ENCODE peak calls at places on chromosome 12, in nine cellular contexts. L is astrocyte of the cerebellum, M is glomerular endothelial cell, I is SK-N-SH, H is DMS 273 treated with DMSO at 0.1 percent for 48 hours, Z is astrocyte of the spinal cord, P is B cell, W is lower lobe of right lung, T is A172. F is an unnamed sample.

GRCh38 chr12:116319851-116320621 is 42.5 kb upstream of the MED13L start:
- DNase-seq in H (no peak), T (peak), W (no peak), L (peak), I (peak), P (no peak), M (no peak), Z (peak), F (peak)

GRCh38 chr12:29505078-29505477 is 7.6 kb upstream of the OVCH1 start:
- DNase-seq in H (no peak), I (no peak), M (no peak), L (no peak), T (no peak), Z (no peak), W (no peak), P (no peak), F (no peak)

GRCh38 chr12:115404761-115405470 is 720.9 kb upstream of the TBX3 start:
- DNase-seq in Z (peak), H (no peak), M (peak), L (peak), W (no peak), I (no peak), T (peak), P (no peak), F (no peak)

GRCh38 chr12:111297703-111298426 is 71.0 kb downstream of the PHETA1 start:
- DNase-seq in H (no peak), T (no peak), M (no peak), W (no peak), L (no peak), I (peak), Z (no peak), P (no peak), F (no peak)

GRCh38 chr12:7131502-7131866 is 1.3 kb downstream of the CLSTN3 start:
- DNase-seq in L (no peak), P (no peak), T (no peak), I (peak), W (no peak), Z (no peak), H (no peak), M (no peak), F (no peak)

GRCh38 chr12:50085615-50085928 is 430 bp downstream of the SMARCD1 start:
- DNase-seq in H (no peak), T (no peak), I (no peak), L (no peak), Z (no peak), P (peak), M (no peak), W (no peak), F (no peak)

GRCh38 chr12:89414851-89415250 is 62.5 kb upstream of the DUSP6 start:
- DNase-seq in L (peak), H (no peak), M (no peak), W (no peak), I (no peak), T (no peak), Z (peak), P (no peak), F (no peak)

GRCh38 chr12:49636574-49636973 is 13.2 kb downstream of the PRPF40B start:
- DNase-seq in P (no peak), Z (no peak), I (no peak), H (no peak), M (no peak), L (no peak), T (no peak), W (no peak), F (no peak)

GRCh38 chr12:47071241-47071852 is 8.1 kb upstream of the PCED1B start:
- DNase-seq in I (no peak), M (no peak), P (no peak), H (no peak), Z (no peak), L (no peak), T (no peak), W (no peak), F (no peak)

GRCh38 chr12:32191445-32191844 is 84.8 kb downstream of the BICD1 start:
- DNase-seq in W (no peak), L (no peak), H (no peak), P (no peak), M (no peak), I (no peak), T (no peak), Z (no peak), F (no peak)

GRCh38 chr12:106030210-106031175 is 108.3 kb downstream of the NUAK1 start:
- DNase-seq in L (peak), W (no peak), I (peak), H (no peak), P (no peak), T (peak), Z (peak), M (no peak), F (no peak)

GRCh38 chr12:119592232-119592631 is 1.3 kb upstream of the TMEM233 start:
- DNase-seq in P (no peak), M (no peak), H (no peak), Z (peak), T (peak), L (no peak), W (no peak), I (peak), F (no peak)

GRCh38 chr12:67048371-67048770 is 220.8 kb upstream of the CAND1 start:
- DNase-seq in M (no peak), H (no peak), L (no peak), T (no peak), I (no peak), W (no peak), P (no peak), Z (no peak), F (no peak)

GRCh38 chr12:113297621-113298471 is 37.1 kb downstream of the SLC8B1 start:
- DNase-seq in Z (no peak), W (no peak), T (no peak), H (no peak), I (no peak), L (no peak), P (no peak), M (no peak), F (no peak)

GRCh38 chr12:109951136-109951535 is 45.0 kb downstream of the GIT2 start:
- DNase-seq in P (no peak), I (no peak), T (peak), W (no peak), Z (peak), L (peak), M (no peak), H (no peak), F (no peak)

GRCh38 chr12:131176266-131176665 is 222.6 kb downstream of the ADGRD1 start:
- DNase-seq in Z (no peak), T (no peak), M (no peak), P (no peak), H (no peak), W (no peak), L (no peak), I (no peak), F (no peak)

GRCh38 chr12:123807670-123808069 is 45.6 kb downstream of the DNAH10 start:
- DNase-seq in H (no peak), T (peak), I (peak), W (no peak), P (no peak), Z (no peak), L (no peak), M (no peak), F (no peak)

GRCh38 chr12:94560416-94561221 is 89.7 kb downstream of the TMCC3 start:
- DNase-seq in Z (peak), I (no peak), P (peak), W (no peak), M (no peak), H (no peak), L (peak), T (peak), F (peak)

GRCh38 chr12:88339254-88339949 is 197.3 kb downstream of the TMTC3 start:
- DNase-seq in M (no peak), T (peak), I (no peak), W (no peak), H (no peak), P (no peak), L (peak), Z (peak), F (no peak)

GRCh38 chr12:62250671-62251608 is 9.3 kb upstream of the USP15 start:
- DNase-seq in P (no peak), Z (no peak), M (no peak), L (no peak), W (no peak), I (no peak), T (no peak), H (no peak), F (no peak)

GRCh38 chr12:112977641-112978040 is 678 bp upstream of the OAS2 start:
- DNase-seq in H (no peak), M (no peak), P (no peak), W (no peak), L (no peak), T (no peak), Z (no peak), I (no peak), F (no peak)

GRCh38 chr12:109467978-109468676 is 9.0 kb downstream of the KCTD10 start:
- DNase-seq in P (no peak), L (no peak), M (no peak), T (peak), W (peak), Z (no peak), H (no peak), I (no peak), F (no peak)

GRCh38 chr12:75853621-75854020 is 178.0 kb downstream of the PHLDA1 start:
- DNase-seq in H (no peak), M (no peak), L (no peak), T (no peak), P (no peak), Z (no peak), W (no peak), I (peak), F (no peak)

GRCh38 chr12:132190012-132190755 is 45.9 kb downstream of the NOC4L start:
- DNase-seq in I (no peak), H (no peak), M (no peak), Z (no peak), W (no peak), T (no peak), L (no peak), P (no peak), F (no peak)

GRCh38 chr12:991350-992278 is 591 bp downstream of the ERC1 start:
- DNase-seq in Z (peak), M (no peak), L (no peak), W (no peak), T (peak), P (no peak), H (no peak), I (peak), F (no peak)

GRCh38 chr12:43011383-43011926 is 421.9 kb upstream of the PRICKLE1 start:
- DNase-seq in L (no peak), I (no peak), H (no peak), Z (no peak), W (no peak), M (no peak), P (no peak), T (no peak), F (no peak)

GRCh38 chr12:103901518-103902173 is 28.6 kb upstream of the HSP90B1 start:
- DNase-seq in M (no peak), L (no peak), I (no peak), H (no peak), P (no peak), T (no peak), W (no peak), Z (no peak), F (no peak)

GRCh38 chr12:6230321-6231110 is 30.3 kb downstream of the CD9 start:
- DNase-seq in P (peak), T (no peak), M (no peak), Z (peak), L (peak), I (no peak), H (no peak), W (peak), F (no peak)

GRCh38 chr12:89468648-89469326 is 55.8 kb downstream of the GALNT4 start:
- DNase-seq in L (no peak), H (no peak), I (no peak), W (no peak), P (no peak), Z (no peak), M (no peak), T (no peak), F (no peak)

GRCh38 chr12:462936-463705 is 3.4 kb downstream of the B4GALNT3 start:
- DNase-seq in Z (no peak), T (no peak), P (no peak), H (no peak), M (no peak), L (no peak), I (no peak), W (peak), F (no peak)

GRCh38 chr12:56128669-56129209 is 672 bp downstream of the ESYT1 start:
- DNase-seq in T (no peak), M (no peak), Z (no peak), I (peak), P (no peak), L (no peak), H (no peak), W (peak), F (no peak)

GRCh38 chr12:116222358-116222757 is 55.1 kb downstream of the MED13L start:
- DNase-seq in Z (peak), P (no peak), I (no peak), M (no peak), L (peak), W (no peak), H (peak), T (peak), F (peak)

GRCh38 chr12:130526813-130527212 is 189.1 kb downstream of the PIWIL1 start:
- DNase-seq in L (no peak), H (no peak), I (no peak), M (no peak), W (no peak), P (no peak), T (peak), Z (no peak), F (no peak)

GRCh38 chr12:52181757-52182156 is 10.1 kb downstream of the KRT80 start:
- DNase-seq in H (peak), P (no peak), Z (peak), I (peak), W (no peak), L (peak), T (peak), M (no peak), F (peak)

GRCh38 chr12:43238281-43238680 is 313.7 kb downstream of the ADAMTS20 start:
- DNase-seq in I (no peak), W (no peak), L (no peak), H (no peak), M (peak), Z (no peak), T (peak), P (no peak), F (no peak)

GRCh38 chr12:105013892-105014291 is 27.8 kb downstream of the NOPCHAP1 start:
- DNase-seq in P (no peak), W (no peak), H (no peak), Z (peak), L (peak), M (no peak), T (peak), I (no peak), F (no peak)

GRCh38 chr12:64587447-64587846 is 22.8 kb upstream of the RASSF3 start:
- DNase-seq in H (no peak), P (no peak), M (no peak), Z (no peak), W (no peak), I (no peak), T (no peak), L (no peak), F (no peak)

GRCh38 chr12:19643635-19644034 is 204.3 kb downstream of the AEBP2 start:
- DNase-seq in I (peak), P (no peak), M (peak), L (peak), W (no peak), H (no peak), Z (peak), T (peak), F (peak)